ENCODE peak calls at places on chromosomes 3 and 15, in five cellular contexts. V, Z, I, E and P are unnamed samples.
A peak's percentile ranks its signal among the peaks of the same experiment; 100 is the strongest.

GRCh38 chr3:184235381-184236032 is 6.1 kb downstream of the VWA5B2 start:
- DNase-seq in V (no peak), Z (no peak), I (no peak), E (no peak), P (no peak)

GRCh38 chr3:189849262-189849661 is 218.1 kb downstream of the TP63 start:
- DNase-seq in V (no peak), Z (no peak), I (no peak), E (no peak), P (no peak)

GRCh38 chr3:49257187-49257586 is 19.8 kb downstream of the C3orf62 start:
- DNase-seq in V (no peak), Z (no peak), I (no peak), E (no peak), P (no peak)

GRCh38 chr15:52790941-52791751 is 1.0 kb upstream of the ONECUT1 start:
- DNase-seq in V (no peak), Z (no peak), I (no peak), E (no peak), P (no peak)

GRCh38 chr3:19798324-19798723 is 135.7 kb downstream of the EFHB start:
- DNase-seq in V (no peak), Z (no peak), I (no peak), E (no peak), P (no peak)

GRCh38 chr15:84725001-84725491 is 9.1 kb upstream of the SEC11A start:
- DNase-seq in V (peak; percentile 45), Z (peak; percentile 30), I (no peak), E (no peak), P (no peak)

GRCh38 chr3:25780618-25781017 is 2.6 kb downstream of the NGLY1 start:
- DNase-seq in V (no peak), Z (no peak), I (no peak), E (no peak), P (no peak)

GRCh38 chr15:69395991-69396390 is 18.2 kb upstream of the KIF23 start:
- DNase-seq in V (no peak), Z (no peak), I (no peak), E (no peak), P (no peak)

GRCh38 chr3:55341502-55342031 is 145.5 kb downstream of the WNT5A start:
- DNase-seq in V (no peak), Z (no peak), I (no peak), E (no peak), P (no peak)

GRCh38 chr15:93049914-93050534 is 39.0 kb downstream of the RGMA start:
- DNase-seq in V (no peak), Z (no peak), I (no peak), E (no peak), P (no peak)

GRCh38 chr3:12371525-12372140 is 82.8 kb downstream of the PPARG start:
- DNase-seq in V (peak; percentile 18), Z (no peak), I (no peak), E (no peak), P (no peak)

GRCh38 chr3:193250492-193250891 is 9.5 kb downstream of the PLAAT1 start:
- DNase-seq in V (no peak), Z (no peak), I (no peak), E (no peak), P (no peak)

GRCh38 chr3:194296448-194296831 is 54.7 kb downstream of the CPN2 start:
- DNase-seq in V (no peak), Z (no peak), I (no peak), E (no peak), P (peak; percentile 54)

GRCh38 chr3:143170676-143171075 is 51.1 kb downstream of the CHST2 start:
- DNase-seq in V (no peak), Z (no peak), I (no peak), E (peak; percentile 20), P (no peak)

GRCh38 chr15:57440167-57440566 is 63.9 kb downstream of the CGNL1 start:
- DNase-seq in V (no peak), Z (no peak), I (no peak), E (no peak), P (no peak)

GRCh38 chr3:10469406-10470119 is 35.8 kb downstream of the ATP2B2 start:
- DNase-seq in V (no peak), Z (no peak), I (no peak), E (no peak), P (peak; percentile 48)

GRCh38 chr3:52232279-52233107 is 6.5 kb downstream of the TWF2 start:
- DNase-seq in V (no peak), Z (no peak), I (no peak), E (peak; percentile 62), P (peak; percentile 13)

GRCh38 chr3:120680193-120680894 is 1.7 kb downstream of the HGD start:
- DNase-seq in V (no peak), Z (no peak), I (no peak), E (no peak), P (no peak)

GRCh38 chr3:23776352-23776891 is 29.3 kb upstream of the UBE2E1 start:
- DNase-seq in V (no peak), Z (no peak), I (no peak), E (no peak), P (peak; percentile 16)

GRCh38 chr3:41608267-41608822 is 353.6 kb downstream of the ULK4 start:
- DNase-seq in V (no peak), Z (no peak), I (no peak), E (no peak), P (no peak)

GRCh38 chr3:176937994-176938393 is 259.3 kb downstream of the TBL1XR1 start:
- DNase-seq in V (no peak), Z (no peak), I (no peak), E (no peak), P (no peak)

GRCh38 chr3:71112576-71112975 is 471.0 kb downstream of the FOXP1 start:
- DNase-seq in V (no peak), Z (no peak), I (no peak), E (no peak), P (no peak)